ENCODE peak calls at places on chromosomes 16 and 17, in five cellular contexts. C, Z, W, K and M are unnamed samples.
A peak's percentile ranks its signal among the peaks of the same experiment; 100 is the strongest.

GRCh38 chr16:61214780-61215179 is 821.5 kb downstream of the CDH8 start:
- DNase-seq in K (no peak), W (no peak), C (no peak), Z (no peak), M (no peak)

GRCh38 chr17:62916684-62917571 is 49.1 kb upstream of the TANC2 start:
- DNase-seq in K (peak; percentile 92), C (no peak), Z (no peak), W (no peak), M (peak; percentile 17)

GRCh38 chr17:11598274-11599221 is at the start of gene DNAH9:
- DNase-seq in C (peak; percentile 64), Z (peak; percentile 99), K (no peak), W (peak; percentile 17), M (no peak)

GRCh38 chr16:4580245-4580644 is 24.1 kb downstream of the C16orf96 start:
- DNase-seq in C (peak; percentile 56), Z (no peak), K (no peak), W (no peak), M (peak; percentile 87)

GRCh38 chr17:60554377-60554788 is 28.3 kb upstream of the APPBP2 start:
- DNase-seq in W (peak; percentile 63), Z (no peak), K (no peak), C (peak; percentile 71), M (peak; percentile 44)

GRCh38 chr16:27322858-27323780 is 9.3 kb downstream of the IL4R start:
- DNase-seq in C (no peak), Z (peak; percentile 80), K (no peak), W (peak; percentile 89), M (peak; percentile 80)

GRCh38 chr16:27531186-27531585 is 18.5 kb downstream of the GTF3C1 start:
- DNase-seq in W (no peak), K (no peak), Z (no peak), C (no peak), M (no peak)

GRCh38 chr16:12449795-12450194 is 353.9 kb downstream of the CPPED1 start:
- DNase-seq in K (no peak), Z (no peak), W (peak; percentile 74), C (peak; percentile 32), M (no peak)

GRCh38 chr17:45441536-45442310 is 9.1 kb upstream of the ARHGAP27 start:
- DNase-seq in W (no peak), K (no peak), Z (no peak), C (no peak), M (no peak)

GRCh38 chr16:12340151-12340733 is 363.7 kb downstream of the SNX29 start:
- DNase-seq in C (peak; percentile 85), Z (peak; percentile 72), K (peak; percentile 47), W (peak; percentile 59), M (peak; percentile 60)

GRCh38 chr17:50904522-50905459 is 38.6 kb upstream of the TOB1 start:
- DNase-seq in W (no peak), K (no peak), Z (no peak), C (peak; percentile 27), M (peak; percentile 34)

GRCh38 chr16:84738255-84739038 is 38.6 kb downstream of the USP10 start:
- DNase-seq in Z (peak; percentile 91), C (peak; percentile 78), W (peak; percentile 72), K (peak; percentile 92), M (peak; percentile 80)

GRCh38 chr16:27313422-27314160 is at the start of gene IL4R:
- DNase-seq in K (peak; percentile 59), W (peak; percentile 70), Z (peak; percentile 65), C (peak; percentile 91), M (peak; percentile 48)

GRCh38 chr17:15501788-15502187 is 34.4 kb upstream of the CDRT4 start:
- DNase-seq in K (no peak), Z (no peak), W (no peak), C (no peak), M (no peak)

GRCh38 chr17:17935321-17936271 is 36.6 kb downstream of the TOM1L2 start:
- DNase-seq in Z (peak; percentile 86), C (peak; percentile 95), K (no peak), W (peak; percentile 68), M (peak; percentile 86)
- H3K4me1 ChIP-seq in Z (peaks cover 3% of the 10 kb centered on the region), C (peaks cover 61% of the 10 kb centered on the region), K (peaks cover 4% of the 10 kb centered on the region), W (peaks cover 58% of the 10 kb centered on the region), M (peaks cover 42% of the 10 kb centered on the region)

DNA sequence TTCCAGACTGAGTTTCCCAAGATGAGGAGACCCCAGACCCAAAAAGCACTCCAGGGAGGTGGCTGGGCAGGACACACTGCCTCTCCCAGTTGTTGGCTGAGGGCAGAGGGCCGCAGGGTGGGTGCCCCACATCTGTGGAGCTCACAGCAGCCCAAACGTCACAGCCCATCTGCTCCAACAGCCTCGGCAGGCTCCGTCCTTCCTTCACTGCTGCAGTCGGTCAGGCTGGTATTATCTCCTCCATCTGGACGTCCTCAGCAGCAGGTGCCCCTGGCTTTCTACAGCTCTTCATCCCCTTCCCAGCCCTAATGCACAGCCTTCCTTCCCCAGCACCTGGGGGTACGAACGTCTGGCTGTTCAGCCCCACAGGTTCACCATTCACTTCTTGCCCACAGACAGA is 55.2 kb downstream of the PRMT7 start:
- DNase-seq in Z (no peak), C (no peak), K (no peak), W (no peak), M (no peak)
- H3K9ac ChIP-seq in Z (no peak overlapping the region), C (no peak overlapping the region), K (no peak overlapping the region), W (no peak overlapping the region), M (no peak overlapping the region)

GRCh38 chr16:35569413-35569812 is 2110.0 kb downstream of the TP53TG3F start:
- DNase-seq in W (no peak), Z (no peak), C (no peak), K (no peak), M (no peak)
- H3K4me1 ChIP-seq in W (no peaks in the 10 kb centered on the region), Z (no peaks in the 10 kb centered on the region), C (no peaks in the 10 kb centered on the region), K (no peaks in the 10 kb centered on the region), M (no peaks in the 10 kb centered on the region)

GRCh38 chr17:82323514-82324234 is 6.3 kb upstream of the CD7 start:
- DNase-seq in K (no peak), W (no peak), Z (no peak), C (no peak), M (no peak)

GRCh38 chr17:82320956-82321927 is 3.8 kb upstream of the CD7 start:
- DNase-seq in W (no peak), K (no peak), Z (peak; percentile 14), C (peak; percentile 36), M (no peak)

GRCh38 chr17:82322526-82323453 is 5.4 kb upstream of the CD7 start:
- DNase-seq in W (no peak), C (no peak), K (no peak), Z (no peak), M (no peak)

GRCh38 chr17:82320140-82320840 is 2.9 kb upstream of the CD7 start:
- DNase-seq in K (no peak), Z (no peak), C (no peak), W (no peak), M (no peak)

DNA sequence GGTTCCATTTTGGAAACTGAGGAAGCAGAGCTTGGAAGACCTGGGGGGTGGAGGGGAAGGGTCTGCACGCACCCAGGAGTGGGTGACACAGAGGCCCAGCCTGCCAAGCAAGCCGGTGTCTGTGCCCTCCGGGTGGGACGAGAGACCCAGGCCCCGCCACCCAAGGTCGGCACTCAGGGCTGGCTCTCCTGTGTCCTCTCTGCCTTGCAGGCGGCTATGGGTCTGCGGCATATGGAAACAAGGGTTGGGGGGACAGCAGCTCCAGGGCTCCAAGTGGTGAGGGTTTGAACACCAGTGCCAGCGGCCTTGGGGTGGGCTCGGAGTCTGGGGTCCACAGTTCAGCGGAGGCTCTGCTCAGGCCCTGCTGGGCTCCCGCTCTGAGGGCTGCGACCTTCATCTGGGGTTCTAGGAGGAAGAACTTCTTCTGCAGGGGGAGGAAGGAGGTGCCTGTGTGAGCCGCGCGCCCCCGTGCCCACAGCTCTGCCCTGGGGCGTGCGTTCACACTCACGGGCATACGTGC is 4.6 kb upstream of the CD7 start:
- DNase-seq in K (no peak), Z (no peak), W (no peak), C (no peak), M (no peak)
- H3K9ac ChIP-seq in K (no peak overlapping the region), Z (no peak overlapping the region), W (no peak overlapping the region), C (no peak overlapping the region), M (no peak overlapping the region)

GRCh38 chr16:15827299-15827698 is 29.5 kb downstream of the MYH11 start:
- DNase-seq in K (no peak), Z (no peak), W (no peak), C (no peak), M (no peak)
- H3K4me1 ChIP-seq in K (no peaks in the 10 kb centered on the region), Z (no peaks in the 10 kb centered on the region), W (no peaks in the 10 kb centered on the region), C (no peaks in the 10 kb centered on the region), M (no peaks in the 10 kb centered on the region)

GRCh38 chr17:48907713-48908046 is 527 bp upstream of the UBE2Z start:
- DNase-seq in C (peak; percentile 75), Z (peak; percentile 85), K (no peak), W (no peak), M (peak; percentile 47)

GRCh38 chr17:48903401-48903800 is 4.8 kb upstream of the UBE2Z start:
- DNase-seq in Z (no peak), K (no peak), W (no peak), C (no peak), M (no peak)

GRCh38 chr17:48905987-48906515 is 2.2 kb upstream of the UBE2Z start:
- DNase-seq in K (no peak), C (peak; percentile 17), W (no peak), Z (no peak), M (no peak)

GRCh38 chr17:48901241-48901640 is 7.0 kb upstream of the UBE2Z start:
- DNase-seq in C (no peak), K (no peak), W (no peak), Z (no peak), M (no peak)

DNA sequence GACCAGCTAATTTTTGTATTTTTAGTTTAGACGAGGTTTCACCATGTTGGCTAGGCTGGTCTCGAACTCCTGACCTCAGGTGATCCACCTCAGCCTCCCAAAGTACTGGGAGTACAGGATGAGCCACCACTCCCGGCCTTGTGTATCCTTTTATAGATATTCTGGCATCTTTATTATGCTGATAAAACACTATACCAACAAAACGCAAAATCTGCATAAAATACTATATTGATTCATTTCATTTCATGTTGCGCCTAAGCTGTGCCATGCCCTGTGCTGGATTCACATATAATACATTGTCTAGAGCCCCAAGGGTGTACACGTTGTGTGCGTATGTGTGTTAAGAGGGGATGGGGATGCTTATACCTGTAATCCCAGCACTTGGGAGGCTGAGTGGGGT is 3.8 kb upstream of the UBE2Z start:
- DNase-seq in C (no peak), K (no peak), Z (no peak), W (no peak), M (no peak)
- H3K9ac ChIP-seq in C (no peak overlapping the region), K (no peak overlapping the region), Z (no peak overlapping the region), W (no peak overlapping the region), M (no peak overlapping the region)

GRCh38 chr16:51025588-51026290 is 125.3 kb downstream of the SALL1 start:
- DNase-seq in K (no peak), W (no peak), Z (no peak), C (no peak), M (no peak)

GRCh38 chr16:51017969-51018368 is 133.1 kb downstream of the SALL1 start:
- DNase-seq in W (no peak), Z (no peak), K (no peak), C (no peak), M (no peak)

GRCh38 chr16:51024703-51025102 is 126.4 kb downstream of the SALL1 start:
- DNase-seq in K (no peak), C (no peak), Z (no peak), W (no peak), M (no peak)

GRCh38 chr16:51022852-51023251 is 128.2 kb downstream of the SALL1 start:
- DNase-seq in Z (no peak), W (no peak), C (no peak), K (no peak), M (no peak)
- H3K4me1 ChIP-seq in Z (no peaks in the 10 kb centered on the region), W (no peaks in the 10 kb centered on the region), C (no peaks in the 10 kb centered on the region), K (no peaks in the 10 kb centered on the region), M (no peaks in the 10 kb centered on the region)

GRCh38 chr17:47203984-47204721 is 5.0 kb upstream of the MYL4 start:
- DNase-seq in K (no peak), Z (no peak), C (peak; percentile 83), W (peak; percentile 38), M (no peak)
- H3K9ac ChIP-seq in K (no peak overlapping the region), Z (no peak overlapping the region), C (peak overlapping the region; percentile 2), W (no peak overlapping the region), M (no peak overlapping the region)